ENCODE peak calls at places on chromosomes 5 and 9, in ten cellular contexts. J, M, W, Q, U, L, O, F, H and P are unnamed samples.

GRCh38 chr5:141649056-141649688 is 2.0 kb downstream of the FCHSD1 start:
- DNase-seq in J (no peak), M (no peak), W (no peak), Q (no peak), U (no peak), L (no peak), O (no peak), F (no peak), H (no peak), P (no peak)

GRCh38 chr5:160792281-160792680 is 59.7 kb downstream of the ATP10B start:
- DNase-seq in J (no peak), M (no peak), W (no peak), Q (no peak), U (no peak), L (no peak), O (no peak), F (no peak), H (no peak), P (no peak)

GRCh38 chr5:150656191-150657132 is 4.6 kb upstream of the MYOZ3 start:
- DNase-seq in J (peak), M (peak), W (peak), Q (peak), U (peak), L (peak), O (peak), F (no peak), H (peak), P (no peak)

GRCh38 chr9:14895806-14896205 is 14.4 kb downstream of the FREM1 start:
- DNase-seq in J (no peak), M (no peak), W (peak), Q (no peak), U (no peak), L (no peak), O (no peak), F (no peak), H (no peak), P (no peak)

GRCh38 chr5:177431317-177432142 is 5.1 kb downstream of the GRK6 start:
- DNase-seq in J (no peak), M (no peak), W (no peak), Q (no peak), U (peak), L (no peak), O (peak), F (no peak), H (peak), P (no peak)

GRCh38 chr9:32069169-32069813 is 315.2 kb upstream of the ACO1 start:
- DNase-seq in J (no peak), M (peak), W (peak), Q (no peak), U (no peak), L (peak), O (no peak), F (no peak), H (no peak), P (no peak)

GRCh38 chr9:32603914-32604852 is 31.2 kb upstream of the NDUFB6 start:
- DNase-seq in J (no peak), M (peak), W (no peak), Q (no peak), U (no peak), L (no peak), O (no peak), F (peak), H (no peak), P (no peak)

GRCh38 chr9:134644715-134645606 is 3.4 kb downstream of the COL5A1 start:
- DNase-seq in J (peak), M (no peak), W (no peak), Q (peak), U (no peak), L (no peak), O (peak), F (no peak), H (peak), P (no peak)

GRCh38 chr9:90034071-90034470 is 429.3 kb downstream of the GADD45G start:
- DNase-seq in J (no peak), M (no peak), W (no peak), Q (no peak), U (no peak), L (no peak), O (no peak), F (no peak), H (no peak), P (no peak)

GRCh38 chr5:180287868-180288267 is 4.0 kb downstream of the MAPK9 start:
- DNase-seq in J (peak), M (peak), W (no peak), Q (no peak), U (no peak), L (no peak), O (no peak), F (no peak), H (no peak), P (no peak)

GRCh38 chr5:52777186-52777585 is 10.5 kb upstream of the ITGA1 start:
- DNase-seq in J (no peak), M (no peak), W (no peak), Q (no peak), U (no peak), L (no peak), O (no peak), F (no peak), H (no peak), P (no peak)

GRCh38 chr5:15495026-15495425 is 5.0 kb upstream of the FBXL7 start:
- DNase-seq in J (no peak), M (no peak), W (no peak), Q (no peak), U (no peak), L (no peak), O (no peak), F (no peak), H (no peak), P (no peak)

GRCh38 chr9:133277467-133277866 is 2.5 kb upstream of the ABO start:
- DNase-seq in J (no peak), M (no peak), W (no peak), Q (no peak), U (no peak), L (no peak), O (no peak), F (no peak), H (peak), P (no peak)

GRCh38 chr5:64505769-64506566 is at the start of gene RGS7BP:
- DNase-seq in J (peak), M (no peak), W (peak), Q (peak), U (peak), L (peak), O (no peak), F (no peak), H (no peak), P (no peak)

GRCh38 chr9:127225747-127226646 is 38.6 kb upstream of the GARNL3 start:
- DNase-seq in J (no peak), M (no peak), W (peak), Q (no peak), U (no peak), L (no peak), O (no peak), F (no peak), H (no peak), P (no peak)

GRCh38 chr5:178284095-178284675 is 51.6 kb upstream of the PHYKPL start:
- DNase-seq in J (no peak), M (no peak), W (peak), Q (no peak), U (no peak), L (no peak), O (no peak), F (peak), H (no peak), P (no peak)

GRCh38 chr5:7856855-7857254 is 5.9 kb upstream of the CFAP90 start:
- DNase-seq in J (peak), M (peak), W (peak), Q (no peak), U (no peak), L (peak), O (no peak), F (peak), H (peak), P (peak)

GRCh38 chr9:100098241-100098886 is 436 bp downstream of the ERP44 start:
- DNase-seq in J (peak), M (peak), W (peak), Q (peak), U (no peak), L (peak), O (peak), F (peak), H (peak), P (no peak)

GRCh38 chr9:121822093-121823085 is 171.0 kb downstream of the DAB2IP start:
- DNase-seq in J (no peak), M (no peak), W (no peak), Q (no peak), U (no peak), L (peak), O (no peak), F (no peak), H (no peak), P (no peak)

GRCh38 chr5:10563132-10563939 is 534 bp upstream of the ANKRD33B start:
- DNase-seq in J (peak), M (no peak), W (peak), Q (no peak), U (peak), L (peak), O (peak), F (no peak), H (peak), P (no peak)
- TF ChIP-seq POLR2AphosphoS5 in J (no peak), M (no peak), W (no peak), Q (no peak), U (peak), L (no peak), O (no peak), F (no peak), H (no peak), P (no peak)

DNA sequence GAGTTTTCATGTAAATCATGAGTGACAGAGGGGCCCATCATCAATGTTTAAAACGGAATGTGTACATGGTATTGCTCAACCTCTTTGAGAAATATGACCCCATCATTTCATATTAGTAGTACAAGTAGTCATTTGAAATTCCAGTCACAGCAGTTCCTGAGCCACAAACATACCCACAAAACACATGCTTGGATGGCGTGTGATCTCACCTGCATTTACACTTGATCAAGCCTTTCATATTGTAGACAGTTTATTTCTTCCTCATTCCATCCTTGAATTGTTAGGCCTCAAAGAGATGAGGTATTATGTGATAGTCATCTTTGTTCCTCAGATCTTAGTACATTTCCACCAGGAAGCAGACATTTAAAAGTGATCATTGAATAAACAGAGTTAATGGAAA is 96.8 kb upstream of the TAS2R1 start:
- DNase-seq in J (no peak), M (no peak), W (no peak), Q (no peak), U (no peak), L (no peak), O (no peak), F (no peak), H (no peak), P (no peak)
- TF ChIP-seq POLR2AphosphoS5 in J (no peak), M (no peak), W (no peak), Q (no peak), U (no peak), L (no peak), O (no peak), F (no peak), H (no peak), P (no peak)

GRCh38 chr9:131238402-131239021 is 37.8 kb downstream of the FAM78A start:
- DNase-seq in J (no peak), M (no peak), W (no peak), Q (no peak), U (no peak), L (no peak), O (no peak), F (no peak), H (no peak), P (no peak)

GRCh38 chr9:131236761-131237160 is 39.5 kb downstream of the FAM78A start:
- DNase-seq in J (no peak), M (no peak), W (no peak), Q (no peak), U (no peak), L (no peak), O (peak), F (no peak), H (no peak), P (no peak)

GRCh38 chr9:131237311-131237710 is 39.0 kb downstream of the FAM78A start:
- DNase-seq in J (no peak), M (no peak), W (no peak), Q (no peak), U (no peak), L (no peak), O (peak), F (no peak), H (no peak), P (no peak)

GRCh38 chr9:131239307-131239975 is 36.9 kb downstream of the FAM78A start:
- DNase-seq in J (no peak), M (no peak), W (no peak), Q (no peak), U (no peak), L (no peak), O (no peak), F (no peak), H (no peak), P (no peak)

GRCh38 chr9:131237931-131238401 is 38.3 kb downstream of the FAM78A start:
- DNase-seq in J (no peak), M (no peak), W (peak), Q (peak), U (peak), L (peak), O (peak), F (no peak), H (peak), P (no peak)
- TF ChIP-seq POLR2AphosphoS5 in J (no peak), M (no peak), W (no peak), Q (peak), U (peak), L (no peak), O (no peak), F (no peak), H (peak), P (no peak)

DNA sequence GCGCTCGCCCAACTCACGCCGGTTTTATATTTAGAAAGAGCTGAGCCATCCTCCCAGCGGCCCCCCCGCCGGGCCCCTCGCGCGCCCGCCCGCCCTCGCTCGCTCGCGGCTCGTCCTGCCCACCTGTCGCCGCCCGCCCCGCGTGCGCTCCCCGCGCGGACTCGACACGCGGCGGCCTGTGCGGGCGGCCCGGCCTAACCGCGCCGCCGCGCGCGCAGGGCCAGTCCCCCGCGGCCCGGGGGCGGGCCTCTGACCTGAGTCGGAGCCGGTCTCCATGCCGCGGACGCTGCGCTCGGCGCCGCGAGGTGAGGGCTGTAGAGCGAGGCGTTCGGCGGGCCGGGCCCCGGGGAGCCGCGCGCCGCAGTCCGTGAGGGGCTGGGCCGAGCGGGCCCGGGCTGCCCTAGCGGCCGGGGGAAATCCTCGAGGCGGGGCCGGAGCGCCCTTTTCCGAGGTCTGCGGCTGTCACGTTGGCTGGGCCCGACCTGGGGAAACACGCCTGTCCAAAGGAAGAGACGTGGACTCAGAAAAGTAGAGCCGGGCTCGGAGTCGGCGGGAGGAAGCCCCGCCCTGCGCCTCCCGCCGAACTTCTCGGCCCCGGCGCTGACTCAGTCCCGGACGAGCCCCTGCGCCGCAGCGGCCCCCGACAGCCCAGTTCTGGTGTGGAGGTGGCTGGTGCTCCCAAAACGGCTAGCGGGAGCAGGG is at the start of gene ECPAS:
- DNase-seq in J (peak), M (peak), W (peak), Q (peak), U (peak), L (peak), O (peak), F (peak), H (peak), P (no peak)
- TF ChIP-seq POLR2AphosphoS5 in J (peak), M (peak), W (peak), Q (peak), U (peak), L (peak), O (peak), F (peak), H (peak), P (peak)

GRCh38 chr5:32222723-32223470 is 48.8 kb upstream of the GOLPH3 start:
- DNase-seq in J (no peak), M (no peak), W (no peak), Q (no peak), U (no peak), L (no peak), O (no peak), F (no peak), H (no peak), P (no peak)

DNA sequence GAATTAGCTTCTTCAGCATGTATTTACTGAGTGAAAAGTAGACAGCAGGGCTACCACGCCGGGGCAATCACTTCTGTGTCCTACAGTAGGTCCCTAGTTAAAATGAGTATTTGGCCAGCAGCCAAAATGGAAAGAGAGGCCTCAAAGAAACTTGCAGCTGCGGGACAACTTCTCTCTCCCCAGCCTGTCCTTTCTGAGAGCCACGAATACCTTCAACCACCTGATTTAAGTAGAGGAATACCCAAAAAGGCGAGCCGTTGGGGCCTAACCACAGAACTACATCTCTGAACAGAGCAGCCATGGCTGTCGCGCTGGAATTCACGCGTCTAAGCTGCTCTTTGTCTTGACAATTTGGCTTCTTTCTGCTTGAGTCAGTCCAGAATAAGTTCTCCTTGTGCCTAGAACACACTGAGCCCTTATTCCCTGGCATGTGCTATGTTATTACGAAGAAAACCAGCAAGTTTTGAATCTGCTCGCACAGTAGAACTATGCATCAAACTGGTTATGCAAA is 43.8 kb upstream of the GOLPH3 start:
- DNase-seq in J (no peak), M (peak), W (no peak), Q (peak), U (no peak), L (no peak), O (peak), F (no peak), H (peak), P (no peak)
- TF ChIP-seq POLR2AphosphoS5 in J (no peak), M (no peak), W (no peak), Q (peak), U (no peak), L (no peak), O (peak), F (no peak), H (peak), P (no peak)